ENCODE peak calls at places on chromosomes 1 and 21, in five cellular contexts. O is AG09309, G is HCT116, E is mammary epithelial cell, Q is fibroblast of lung. K is an unnamed sample.

GRCh38 chr1:33455537-33456301 is 16.7 kb upstream of the ZSCAN20 start:
- DNase-seq in O (peak), G (peak), E (peak), Q (peak), K (peak)

GRCh38 chr1:235930543-235930942 is 63.8 kb upstream of the LYST start:
- DNase-seq in O (no peak), G (no peak), E (no peak), Q (no peak), K (no peak)

GRCh38 chr1:160373696-160374095 is 6.8 kb downstream of the NHLH1 start:
- DNase-seq in O (no peak), G (no peak), E (no peak), Q (no peak), K (no peak)

GRCh38 chr21:25456672-25457071 is 150.6 kb downstream of the MRPL39 start:
- DNase-seq in O (no peak), G (no peak), E (peak), Q (peak), K (no peak)

GRCh38 chr1:41805771-41806471 is 112.8 kb downstream of the HIVEP3 start:
- DNase-seq in O (no peak), G (no peak), E (no peak), Q (no peak), K (no peak)

GRCh38 chr1:93142161-93142560 is 38.1 kb downstream of the TMED5 start:
- DNase-seq in O (no peak), G (no peak), E (no peak), Q (no peak), K (no peak)

GRCh38 chr1:235673981-235674380 is 24.4 kb upstream of the GNG4 start:
- DNase-seq in O (no peak), G (no peak), E (no peak), Q (no peak), K (no peak)

GRCh38 chr1:1191734-1192133 is 14.7 kb downstream of the TNFRSF18 start:
- DNase-seq in O (no peak), G (no peak), E (no peak), Q (no peak), K (no peak)

GRCh38 chr1:222794656-222795474 is 20.0 kb upstream of the DISP1 start:
- DNase-seq in O (no peak), G (no peak), E (no peak), Q (no peak), K (no peak)

GRCh38 chr1:159831696-159832225 is 5.1 kb downstream of the SLAMF8 start:
- DNase-seq in O (no peak), G (no peak), E (no peak), Q (no peak), K (no peak)

GRCh38 chr1:99650021-99650420 is 4.1 kb downstream of the PALMD start:
- DNase-seq in O (no peak), G (no peak), E (peak), Q (no peak), K (no peak)

GRCh38 chr1:200330770-200331428 is 78.9 kb downstream of the ZNF281 start:
- DNase-seq in O (no peak), G (no peak), E (no peak), Q (no peak), K (no peak)

GRCh38 chr1:219373616-219373935 is 199.9 kb downstream of the LYPLAL1 start:
- DNase-seq in O (no peak), G (no peak), E (no peak), Q (no peak), K (no peak)

GRCh38 chr1:194280463-194280862 is 1094.0 kb upstream of the B3GALT2 start:
- DNase-seq in O (no peak), G (no peak), E (no peak), Q (no peak), K (no peak)

GRCh38 chr1:11109361-11109760 is 9.7 kb upstream of the EXOSC10 start:
- DNase-seq in O (no peak), G (no peak), E (no peak), Q (no peak), K (no peak)

GRCh38 chr1:11058026-11058425 is 1.8 kb downstream of the SRM start:
- DNase-seq in O (no peak), G (no peak), E (no peak), Q (no peak), K (no peak)

GRCh38 chr1:217432339-217432738 is 198.6 kb downstream of the GPATCH2 start:
- DNase-seq in O (no peak), G (no peak), E (peak), Q (no peak), K (no peak)

GRCh38 chr1:184376359-184376758 is 10.5 kb upstream of the C1orf21 start:
- DNase-seq in O (no peak), G (no peak), E (no peak), Q (no peak), K (no peak)

GRCh38 chr1:65165269-65166002 is 17.4 kb downstream of the AK4 start:
- DNase-seq in O (no peak), G (no peak), E (no peak), Q (no peak), K (no peak)

GRCh38 chr21:41598561-41599511 is 90.9 kb upstream of the TMPRSS2 start:
- DNase-seq in O (no peak), G (no peak), E (no peak), Q (no peak), K (no peak)

GRCh38 chr1:115322631-115323030 is 15.4 kb downstream of the NGF start:
- DNase-seq in O (no peak), G (no peak), E (no peak), Q (no peak), K (no peak)

GRCh38 chr1:194161591-194161990 is 975.2 kb upstream of the B3GALT2 start:
- DNase-seq in O (no peak), G (no peak), E (no peak), Q (peak), K (no peak)

GRCh38 chr1:193348126-193349045 is 162.0 kb upstream of the B3GALT2 start:
- DNase-seq in O (peak), G (no peak), E (no peak), Q (peak), K (no peak)

GRCh38 chr1:99756598-99756997 is 9.8 kb downstream of the FRRS1 start:
- DNase-seq in O (peak), G (peak), E (peak), Q (peak), K (peak)

GRCh38 chr21:25639922-25640670 is 1.0 kb downstream of the JAM2 start:
- DNase-seq in O (no peak), G (no peak), E (no peak), Q (no peak), K (no peak)

GRCh38 chr1:109629372-109630030 is 9.9 kb downstream of the AMPD2 start:
- DNase-seq in O (no peak), G (no peak), E (no peak), Q (no peak), K (no peak)

GRCh38 chr1:167273027-167273800 is 52.5 kb downstream of the POU2F1 start:
- DNase-seq in O (peak), G (no peak), E (peak), Q (peak), K (peak)

GRCh38 chr1:86865973-86866637 is 47.8 kb downstream of the SELENOF start:
- DNase-seq in O (no peak), G (no peak), E (no peak), Q (no peak), K (no peak)

GRCh38 chr1:112465122-112465521 is 43.6 kb upstream of the WNT2B start:
- DNase-seq in O (no peak), G (no peak), E (peak), Q (peak), K (no peak)

GRCh38 chr21:29104239-29104708 is 26.2 kb upstream of the MAP3K7CL start:
- DNase-seq in O (no peak), G (no peak), E (no peak), Q (no peak), K (peak)

GRCh38 chr1:93728480-93729131 is 47.0 kb upstream of the BCAR3 start:
- DNase-seq in O (no peak), G (no peak), E (no peak), Q (no peak), K (no peak)

GRCh38 chr1:99557556-99558256 is 88.2 kb upstream of the PALMD start:
- DNase-seq in O (peak), G (no peak), E (peak), Q (peak), K (peak)

GRCh38 chr21:45286671-45287437 is 841 bp downstream of the POFUT2 start:
- DNase-seq in O (no peak), G (no peak), E (no peak), Q (no peak), K (no peak)

GRCh38 chr1:116439701-116440100 is 66.7 kb downstream of the ATP1A1 start:
- DNase-seq in O (no peak), G (no peak), E (no peak), Q (no peak), K (no peak)

GRCh38 chr1:54803761-54804470 is 2.8 kb upstream of the TTC22 start:
- DNase-seq in O (no peak), G (no peak), E (no peak), Q (peak), K (no peak)

GRCh38 chr21:44726803-44727202 is 15.4 kb upstream of the TSPEAR start:
- DNase-seq in O (no peak), G (no peak), E (no peak), Q (no peak), K (no peak)

GRCh38 chr21:44618909-44619308 is 7.0 kb downstream of the KRTAP10-8 start:
- DNase-seq in O (no peak), G (no peak), E (no peak), Q (no peak), K (no peak)

GRCh38 chr1:156749429-156750118 is 1.9 kb downstream of the HDGF start:
- DNase-seq in O (no peak), G (no peak), E (no peak), Q (no peak), K (no peak)

GRCh38 chr1:156746716-156747631 is 4.5 kb downstream of the HDGF start:
- DNase-seq in O (peak), G (peak), E (peak), Q (peak), K (peak)

GRCh38 chr1:156748670-156749428 is 2.6 kb downstream of the HDGF start:
- DNase-seq in O (no peak), G (no peak), E (peak), Q (peak), K (no peak)

GRCh38 chr1:156746381-156746715 is 5.1 kb downstream of the HDGF start:
- DNase-seq in O (no peak), G (no peak), E (no peak), Q (no peak), K (no peak)

GRCh38 chr1:156747737-156748669 is 3.5 kb downstream of the HDGF start:
- DNase-seq in O (no peak), G (no peak), E (peak), Q (no peak), K (no peak)
- H3K4me3 ChIP-seq in O (peak), G (peak), E (peak), Q (peak), K (peak)

GRCh38 chr1:17436380-17437174 is 2.9 kb downstream of the RCC2 start:
- DNase-seq in O (no peak), G (no peak), E (no peak), Q (no peak), K (no peak)
- H3K4me3 ChIP-seq in O (peak), G (peak), E (peak), Q (peak), K (peak)

GRCh38 chr1:189206617-189207016 is 1271.0 kb downstream of the BRINP3 start:
- DNase-seq in O (no peak), G (no peak), E (no peak), Q (peak), K (no peak)

GRCh38 chr1:189211742-189212141 is 1265.9 kb downstream of the BRINP3 start:
- DNase-seq in O (no peak), G (no peak), E (no peak), Q (peak), K (peak)

GRCh38 chr1:189212606-189213005 is 1265.1 kb downstream of the BRINP3 start:
- DNase-seq in O (no peak), G (no peak), E (no peak), Q (no peak), K (no peak)
- H3K4me3 ChIP-seq in O (no peak), G (no peak), E (no peak), Q (no peak), K (no peak)

GRCh38 chr1:44050261-44050660 is 19.0 kb upstream of the SLC6A9 start:
- DNase-seq in O (no peak), G (no peak), E (no peak), Q (no peak), K (no peak)
- H3K4me3 ChIP-seq in O (no peak), G (no peak), E (no peak), Q (no peak), K (no peak)

GRCh38 chr1:26127235-26128163 is 15.9 kb downstream of the PDIK1L start:
- DNase-seq in O (no peak), G (no peak), E (no peak), Q (no peak), K (no peak)

GRCh38 chr1:26124433-26125318 is 13.1 kb downstream of the PDIK1L start:
- DNase-seq in O (no peak), G (no peak), E (no peak), Q (no peak), K (no peak)

GRCh38 chr1:26126321-26127084 is 14.9 kb downstream of the PDIK1L start:
- DNase-seq in O (no peak), G (no peak), E (peak), Q (no peak), K (no peak)

GRCh38 chr1:26125382-26125781 is 13.8 kb downstream of the PDIK1L start:
- DNase-seq in O (no peak), G (no peak), E (no peak), Q (no peak), K (no peak)

DNA sequence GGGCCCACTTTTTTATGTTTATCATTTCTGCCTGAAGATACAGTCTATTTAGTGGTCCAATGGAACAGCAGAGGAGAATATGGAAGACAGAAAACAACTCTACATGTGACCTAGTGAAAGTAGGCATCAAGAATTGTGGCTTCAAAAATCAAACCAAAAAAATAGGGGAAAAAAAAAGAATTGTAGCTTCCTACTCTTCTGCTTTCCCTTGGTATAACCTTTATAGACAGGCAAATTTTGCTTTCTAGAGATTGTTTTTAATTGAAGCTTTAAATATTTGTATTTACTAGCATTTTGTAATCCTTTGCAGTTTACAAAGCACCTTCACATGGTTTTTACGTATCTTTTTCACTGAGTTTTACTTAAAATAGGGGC is 14.3 kb downstream of the PDIK1L start:
- DNase-seq in O (no peak), G (no peak), E (no peak), Q (no peak), K (no peak)
- H3K4me3 ChIP-seq in O (no peak), G (no peak), E (no peak), Q (no peak), K (no peak)

GRCh38 chr1:224640018-224640417 is 23.9 kb downstream of the CNIH3 start:
- DNase-seq in O (no peak), G (no peak), E (no peak), Q (no peak), K (no peak)
- H3K4me3 ChIP-seq in O (no peak), G (no peak), E (no peak), Q (no peak), K (no peak)

GRCh38 chr1:201649776-201650607 is 111.1 kb downstream of the NAV1 start:
- DNase-seq in O (no peak), G (peak), E (no peak), Q (peak), K (no peak)
- H3K4me3 ChIP-seq in O (peak), G (peak), E (peak), Q (peak), K (peak)